ENCODE peak calls at places on chromosomes 11 and 22, in four cellular contexts. L is amniotic epithelial cell; S is activated T-cell treated with anti-CD3 and anti-CD28 coated beads, Interleukin-2, amount 50 U/mL, for 72 hours; Q is HT1080. V is an unnamed sample.

GRCh38 chr11:25562417-25562816 is 769.5 kb upstream of the ANO3 start:
- DNase-seq in L (no peak), S (no peak), Q (no peak), V (no peak)

GRCh38 chr11:13215157-13215556 is 62.4 kb upstream of the BMAL1 start:
- DNase-seq in L (peak; percentile 82), Q (peak; percentile 89), S (no peak), V (no peak)

GRCh38 chr22:32607086-32607485 is 132.5 kb downstream of the FBXO7 start:
- DNase-seq in S (no peak), L (no peak), Q (no peak), V (no peak)

GRCh38 chr11:36455658-36456111 is 54.4 kb downstream of the TRAF6 start:
- DNase-seq in Q (peak; percentile 99), S (no peak), L (peak; percentile 98), V (no peak)

GRCh38 chr11:60905551-60906113 is 753 bp downstream of the PRPF19 start:
- DNase-seq in L (peak; percentile 72), Q (peak; percentile 59), S (peak; percentile 19), V (no peak)

GRCh38 chr11:86559311-86559945 is 113.0 kb downstream of the ME3 start:
- DNase-seq in L (peak; percentile 91), S (no peak), Q (peak; percentile 72), V (no peak)

GRCh38 chr22:48576333-48577013 is 1251.2 kb downstream of the BRD1 start:
- DNase-seq in S (peak; percentile 15), Q (no peak), L (no peak), V (peak; percentile 24)

GRCh38 chr22:27880778-27881394 is 38.2 kb downstream of the PITPNB start:
- DNase-seq in Q (peak; percentile 50), L (peak; percentile 74), S (peak; percentile 24), V (no peak)

GRCh38 chr22:33919591-33920501 is at the start of gene LARGE1:
- DNase-seq in Q (no peak), S (no peak), L (no peak), V (peak; percentile 36)

GRCh38 chr11:46826310-46827044 is 19.6 kb downstream of the CKAP5 start:
- DNase-seq in Q (peak; percentile 84), L (peak; percentile 74), S (peak; percentile 79), V (peak; percentile 66)

GRCh38 chr11:117623831-117624271 is 173.2 kb downstream of the DSCAML1 start:
- DNase-seq in L (no peak), S (no peak), Q (no peak), V (no peak)

GRCh38 chr22:27991586-27992293 is 72.7 kb upstream of the PITPNB start:
- DNase-seq in Q (no peak), S (no peak), L (no peak), V (peak; percentile 4)

GRCh38 chr11:93000511-93001476 is 31.3 kb downstream of the MTNR1B start:
- DNase-seq in L (peak; percentile 86), Q (peak; percentile 83), S (no peak), V (no peak)

GRCh38 chr11:23124249-23124648 is 264.0 kb upstream of the CCDC179 start:
- DNase-seq in Q (no peak), L (no peak), S (no peak), V (no peak)

GRCh38 chr11:2271327-2272240 is 1.2 kb upstream of the ASCL2 start:
- DNase-seq in S (no peak), Q (no peak), L (no peak), V (no peak)

GRCh38 chr11:82864268-82864667 is 36.0 kb downstream of the PRCP start:
- DNase-seq in L (peak; percentile 80), Q (peak; percentile 57), S (peak; percentile 16), V (no peak)

GRCh38 chr22:42270178-42270511 is 308 bp downstream of the TCF20 start:
- DNase-seq in L (no peak), Q (no peak), S (peak; percentile 31), V (no peak)

GRCh38 chr11:66022401-66023185 is 3.7 kb downstream of the CATSPER1 start:
- DNase-seq in L (peak; percentile 13), S (peak; percentile 80), Q (peak; percentile 55), V (peak; percentile 85)

GRCh38 chr11:31870609-31871309 is 59.6 kb upstream of the PAX6 start:
- DNase-seq in L (peak; percentile 40), S (peak; percentile 31), Q (peak; percentile 43), V (peak; percentile 25)

GRCh38 chr22:48944756-48945620 is 882.7 kb downstream of the BRD1 start:
- DNase-seq in S (no peak), L (no peak), Q (no peak), V (no peak)

GRCh38 chr22:33563568-33563967 is 356.7 kb downstream of the LARGE1 start:
- DNase-seq in S (no peak), Q (no peak), L (no peak), V (no peak)

GRCh38 chr22:37749831-37750595 is 53.2 kb downstream of the TRIOBP start:
- DNase-seq in Q (no peak), L (peak; percentile 73), S (no peak), V (no peak)

GRCh38 chr11:6646631-6647281 is 8.9 kb downstream of the DCHS1 start:
- DNase-seq in Q (no peak), S (peak; percentile 40), L (no peak), V (peak; percentile 37)